ENCODE peak calls at places on chromosome 11, in six cellular contexts. One of them, this sample, is unnamed.

GRCh38 chr11:94511932-94512781 is at the start of gene C11orf97:
- DNase-seq in cardiac muscle cell: peak; percentile 70
- DNase-seq in left ventricle myocardium inferior: peak; percentile 46
- DNase-seq in iPS DF 6.9: no peak
- DNase-seq in tibial artery: peak; percentile 47
- DNase-seq in IMR-90: peak; percentile 30
- DNase-seq in this sample: peak; percentile 36

GRCh38 chr11:12269104-12269441 is 108.3 kb upstream of the PARVA start:
- DNase-seq in cardiac muscle cell: no peak
- DNase-seq in left ventricle myocardium inferior: no peak
- DNase-seq in iPS DF 6.9: no peak
- DNase-seq in tibial artery: no peak
- DNase-seq in IMR-90: peak; percentile 68
- DNase-seq in this sample: no peak

GRCh38 chr11:117807482-117808272 is 10.7 kb upstream of the DSCAML1 start:
- DNase-seq in cardiac muscle cell: peak; percentile 82
- DNase-seq in left ventricle myocardium inferior: peak; percentile 82
- DNase-seq in iPS DF 6.9: no peak
- DNase-seq in tibial artery: peak; percentile 89
- DNase-seq in IMR-90: peak; percentile 51
- DNase-seq in this sample: peak; percentile 65

GRCh38 chr11:72174299-72175070 is 17.5 kb upstream of the FOLR1 start:
- DNase-seq in cardiac muscle cell: no peak
- DNase-seq in left ventricle myocardium inferior: no peak
- DNase-seq in iPS DF 6.9: no peak
- DNase-seq in tibial artery: no peak
- DNase-seq in IMR-90: no peak
- DNase-seq in this sample: no peak

GRCh38 chr11:9250139-9250582 is 15.0 kb downstream of the DENND5A start:
- DNase-seq in cardiac muscle cell: no peak
- DNase-seq in left ventricle myocardium inferior: no peak
- DNase-seq in iPS DF 6.9: no peak
- DNase-seq in tibial artery: no peak
- DNase-seq in IMR-90: no peak
- DNase-seq in this sample: peak; percentile 40

GRCh38 chr11:35621620-35622019 is 3.4 kb downstream of the FJX1 start:
- DNase-seq in cardiac muscle cell: no peak
- DNase-seq in left ventricle myocardium inferior: no peak
- DNase-seq in iPS DF 6.9: no peak
- DNase-seq in tibial artery: no peak
- DNase-seq in IMR-90: no peak
- DNase-seq in this sample: no peak

GRCh38 chr11:119056397-119056999 is 507 bp downstream of the HYOU1 start:
- DNase-seq in cardiac muscle cell: peak; percentile 38
- DNase-seq in left ventricle myocardium inferior: no peak
- DNase-seq in iPS DF 6.9: no peak
- DNase-seq in tibial artery: no peak
- DNase-seq in IMR-90: peak; percentile 3
- DNase-seq in this sample: peak; percentile 37

GRCh38 chr11:69325446-69325845 is 31.5 kb downstream of the MYEOV start:
- DNase-seq in cardiac muscle cell: no peak
- DNase-seq in left ventricle myocardium inferior: no peak
- DNase-seq in iPS DF 6.9: no peak
- DNase-seq in tibial artery: no peak
- DNase-seq in IMR-90: no peak
- DNase-seq in this sample: no peak

GRCh38 chr11:35139883-35140282 is 912 bp downstream of the CD44 start:
- DNase-seq in cardiac muscle cell: no peak
- DNase-seq in left ventricle myocardium inferior: no peak
- DNase-seq in iPS DF 6.9: no peak
- DNase-seq in tibial artery: no peak
- DNase-seq in IMR-90: no peak
- DNase-seq in this sample: no peak

GRCh38 chr11:100546714-100547113 is 140.4 kb upstream of the ARHGAP42 start:
- DNase-seq in cardiac muscle cell: peak; percentile 42
- DNase-seq in left ventricle myocardium inferior: no peak
- DNase-seq in iPS DF 6.9: no peak
- DNase-seq in tibial artery: no peak
- DNase-seq in IMR-90: peak; percentile 28
- DNase-seq in this sample: no peak

GRCh38 chr11:2297623-2298030 is 4.1 kb downstream of the C11orf21 start:
- DNase-seq in cardiac muscle cell: no peak
- DNase-seq in left ventricle myocardium inferior: no peak
- DNase-seq in iPS DF 6.9: no peak
- DNase-seq in tibial artery: no peak
- DNase-seq in IMR-90: no peak
- DNase-seq in this sample: no peak

GRCh38 chr11:12469451-12469850 is 92.1 kb downstream of the PARVA start:
- DNase-seq in cardiac muscle cell: no peak
- DNase-seq in left ventricle myocardium inferior: no peak
- DNase-seq in iPS DF 6.9: no peak
- DNase-seq in tibial artery: no peak
- DNase-seq in IMR-90: peak; percentile 26
- DNase-seq in this sample: no peak

GRCh38 chr11:71418643-71419042 is 29.6 kb downstream of the DHCR7 start:
- DNase-seq in cardiac muscle cell: no peak
- DNase-seq in left ventricle myocardium inferior: no peak
- DNase-seq in iPS DF 6.9: no peak
- DNase-seq in tibial artery: no peak
- DNase-seq in IMR-90: no peak
- DNase-seq in this sample: no peak

GRCh38 chr11:108037636-108038035 is 28.9 kb downstream of the CUL5 start:
- DNase-seq in cardiac muscle cell: no peak
- DNase-seq in left ventricle myocardium inferior: no peak
- DNase-seq in iPS DF 6.9: no peak
- DNase-seq in tibial artery: no peak
- DNase-seq in IMR-90: peak; percentile 55
- DNase-seq in this sample: no peak

GRCh38 chr11:46326813-46327416 is 20.3 kb upstream of the DGKZ start:
- DNase-seq in cardiac muscle cell: no peak
- DNase-seq in left ventricle myocardium inferior: no peak
- DNase-seq in iPS DF 6.9: no peak
- DNase-seq in tibial artery: no peak
- DNase-seq in IMR-90: no peak
- DNase-seq in this sample: no peak

GRCh38 chr11:1494650-1495049 is 8.1 kb upstream of the MOB2 start:
- DNase-seq in cardiac muscle cell: no peak
- DNase-seq in left ventricle myocardium inferior: no peak
- DNase-seq in iPS DF 6.9: no peak
- DNase-seq in tibial artery: peak; percentile 0
- DNase-seq in IMR-90: no peak
- DNase-seq in this sample: no peak

GRCh38 chr11:130699561-130699960 is 216.7 kb downstream of the SNX19 start:
- DNase-seq in cardiac muscle cell: no peak
- DNase-seq in left ventricle myocardium inferior: no peak
- DNase-seq in iPS DF 6.9: no peak
- DNase-seq in tibial artery: no peak
- DNase-seq in IMR-90: no peak
- DNase-seq in this sample: no peak

GRCh38 chr11:87304350-87304749 is 266.6 kb downstream of the TMEM135 start:
- DNase-seq in cardiac muscle cell: peak; percentile 89
- DNase-seq in left ventricle myocardium inferior: no peak
- DNase-seq in iPS DF 6.9: no peak
- DNase-seq in tibial artery: no peak
- DNase-seq in IMR-90: no peak
- DNase-seq in this sample: no peak

GRCh38 chr11:116176484-116177005 is 596.2 kb downstream of the BUD13 start:
- DNase-seq in cardiac muscle cell: no peak
- DNase-seq in left ventricle myocardium inferior: no peak
- DNase-seq in iPS DF 6.9: no peak
- DNase-seq in tibial artery: no peak
- DNase-seq in IMR-90: no peak
- DNase-seq in this sample: no peak

GRCh38 chr11:95230054-95231034 is 658 bp downstream of the SESN3 start:
- DNase-seq in cardiac muscle cell: peak; percentile 53
- DNase-seq in left ventricle myocardium inferior: no peak
- DNase-seq in iPS DF 6.9: no peak
- DNase-seq in tibial artery: peak; percentile 20
- DNase-seq in IMR-90: no peak
- DNase-seq in this sample: peak; percentile 25

GRCh38 chr11:73382747-73383146 is 6.5 kb downstream of the RELT start:
- DNase-seq in cardiac muscle cell: no peak
- DNase-seq in left ventricle myocardium inferior: no peak
- DNase-seq in iPS DF 6.9: no peak
- DNase-seq in tibial artery: no peak
- DNase-seq in IMR-90: no peak
- DNase-seq in this sample: no peak

GRCh38 chr11:73381589-73381988 is 5.4 kb downstream of the RELT start:
- DNase-seq in cardiac muscle cell: no peak
- DNase-seq in left ventricle myocardium inferior: no peak
- DNase-seq in iPS DF 6.9: no peak
- DNase-seq in tibial artery: no peak
- DNase-seq in IMR-90: no peak
- DNase-seq in this sample: no peak

GRCh38 chr11:73383249-73384126 is 7.3 kb downstream of the RELT start:
- DNase-seq in cardiac muscle cell: no peak
- DNase-seq in left ventricle myocardium inferior: no peak
- DNase-seq in iPS DF 6.9: no peak
- DNase-seq in tibial artery: no peak
- DNase-seq in IMR-90: no peak
- DNase-seq in this sample: no peak

GRCh38 chr11:73380897-73381410 is 4.8 kb downstream of the RELT start:
- DNase-seq in cardiac muscle cell: peak; percentile 61
- DNase-seq in left ventricle myocardium inferior: no peak
- DNase-seq in iPS DF 6.9: no peak
- DNase-seq in tibial artery: no peak
- DNase-seq in IMR-90: no peak
- DNase-seq in this sample: no peak

GRCh38 chr11:73382183-73382582 is 6.0 kb downstream of the RELT start:
- DNase-seq in cardiac muscle cell: peak; percentile 35
- DNase-seq in left ventricle myocardium inferior: no peak
- DNase-seq in iPS DF 6.9: no peak
- DNase-seq in tibial artery: no peak
- DNase-seq in IMR-90: no peak
- DNase-seq in this sample: no peak
- H3K4me3 ChIP-seq in cardiac muscle cell: no peak overlapping the region
- H3K4me3 ChIP-seq in left ventricle myocardium inferior: no peak overlapping the region
- H3K4me3 ChIP-seq in iPS DF 6.9: no peak overlapping the region
- H3K4me3 ChIP-seq in tibial artery: no peak overlapping the region
- H3K4me3 ChIP-seq in IMR-90: no peak overlapping the region
- H3K4me3 ChIP-seq in this sample: no peak overlapping the region

GRCh38 chr11:17414992-17415391 is 26.5 kb upstream of the KCNJ11 start:
- DNase-seq in cardiac muscle cell: no peak
- DNase-seq in left ventricle myocardium inferior: no peak
- DNase-seq in iPS DF 6.9: no peak
- DNase-seq in tibial artery: no peak
- DNase-seq in IMR-90: no peak
- DNase-seq in this sample: no peak
- H3K27ac ChIP-seq in cardiac muscle cell: no peak overlapping the region
- H3K27ac ChIP-seq in left ventricle myocardium inferior: peak overlapping the region; percentile 75
- H3K27ac ChIP-seq in iPS DF 6.9: no peak overlapping the region
- H3K27ac ChIP-seq in tibial artery: no peak overlapping the region
- H3K27ac ChIP-seq in IMR-90: no peak overlapping the region
- H3K27ac ChIP-seq in this sample: no peak overlapping the region

GRCh38 chr11:64924910-64925284 is 408 bp downstream of the PPP2R5B start:
- DNase-seq in cardiac muscle cell: no peak
- DNase-seq in left ventricle myocardium inferior: no peak
- DNase-seq in iPS DF 6.9: no peak
- DNase-seq in tibial artery: no peak
- DNase-seq in IMR-90: no peak
- DNase-seq in this sample: no peak

GRCh38 chr11:64921384-64921783 is 3.1 kb upstream of the PPP2R5B start:
- DNase-seq in cardiac muscle cell: no peak
- DNase-seq in left ventricle myocardium inferior: no peak
- DNase-seq in iPS DF 6.9: no peak
- DNase-seq in tibial artery: no peak
- DNase-seq in IMR-90: no peak
- DNase-seq in this sample: no peak

GRCh38 chr11:64923944-64924909 is at the start of gene PPP2R5B:
- DNase-seq in cardiac muscle cell: peak; percentile 92
- DNase-seq in left ventricle myocardium inferior: peak; percentile 95
- DNase-seq in iPS DF 6.9: peak; percentile 66
- DNase-seq in tibial artery: peak; percentile 96
- DNase-seq in IMR-90: peak; percentile 94
- DNase-seq in this sample: peak; percentile 90

GRCh38 chr11:64925536-64926449 is 1.3 kb downstream of the PPP2R5B start:
- DNase-seq in cardiac muscle cell: no peak
- DNase-seq in left ventricle myocardium inferior: no peak
- DNase-seq in iPS DF 6.9: no peak
- DNase-seq in tibial artery: no peak
- DNase-seq in IMR-90: no peak
- DNase-seq in this sample: no peak

DNA sequence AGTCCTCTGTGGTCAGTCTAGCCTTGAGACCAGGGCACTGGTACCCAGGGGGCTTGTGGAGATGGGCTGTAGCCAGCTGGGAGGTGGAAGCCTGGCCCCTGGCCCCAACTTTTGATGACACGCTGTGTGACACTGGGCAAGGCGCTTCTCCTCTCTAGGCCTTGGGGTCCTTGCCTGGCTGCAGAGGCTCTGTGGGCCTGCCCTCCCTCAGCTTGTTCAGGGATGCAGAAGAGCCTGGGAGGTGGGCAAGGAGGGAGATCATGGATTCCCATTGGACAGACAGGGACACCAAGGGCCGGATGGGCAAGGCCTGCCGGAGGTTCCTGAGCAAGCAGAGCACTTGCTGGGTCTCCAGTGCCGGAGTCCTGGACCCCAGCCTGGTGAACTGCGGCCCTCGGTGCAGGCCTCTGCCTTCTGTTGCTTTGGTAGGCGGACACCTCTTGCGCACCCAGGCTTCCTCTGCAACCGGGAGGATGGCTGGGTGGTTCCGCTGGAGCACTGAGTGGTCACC is 1.3 kb upstream of the PPP2R5B start:
- DNase-seq in cardiac muscle cell: no peak
- DNase-seq in left ventricle myocardium inferior: no peak
- DNase-seq in iPS DF 6.9: no peak
- DNase-seq in tibial artery: no peak
- DNase-seq in IMR-90: no peak
- DNase-seq in this sample: no peak
- H3K4me3 ChIP-seq in cardiac muscle cell: no peak overlapping the region
- H3K4me3 ChIP-seq in left ventricle myocardium inferior: peak overlapping the region; percentile 96
- H3K4me3 ChIP-seq in iPS DF 6.9: no peak overlapping the region
- H3K4me3 ChIP-seq in tibial artery: peak overlapping the region; percentile 97
- H3K4me3 ChIP-seq in IMR-90: no peak overlapping the region
- H3K4me3 ChIP-seq in this sample: no peak overlapping the region

DNA sequence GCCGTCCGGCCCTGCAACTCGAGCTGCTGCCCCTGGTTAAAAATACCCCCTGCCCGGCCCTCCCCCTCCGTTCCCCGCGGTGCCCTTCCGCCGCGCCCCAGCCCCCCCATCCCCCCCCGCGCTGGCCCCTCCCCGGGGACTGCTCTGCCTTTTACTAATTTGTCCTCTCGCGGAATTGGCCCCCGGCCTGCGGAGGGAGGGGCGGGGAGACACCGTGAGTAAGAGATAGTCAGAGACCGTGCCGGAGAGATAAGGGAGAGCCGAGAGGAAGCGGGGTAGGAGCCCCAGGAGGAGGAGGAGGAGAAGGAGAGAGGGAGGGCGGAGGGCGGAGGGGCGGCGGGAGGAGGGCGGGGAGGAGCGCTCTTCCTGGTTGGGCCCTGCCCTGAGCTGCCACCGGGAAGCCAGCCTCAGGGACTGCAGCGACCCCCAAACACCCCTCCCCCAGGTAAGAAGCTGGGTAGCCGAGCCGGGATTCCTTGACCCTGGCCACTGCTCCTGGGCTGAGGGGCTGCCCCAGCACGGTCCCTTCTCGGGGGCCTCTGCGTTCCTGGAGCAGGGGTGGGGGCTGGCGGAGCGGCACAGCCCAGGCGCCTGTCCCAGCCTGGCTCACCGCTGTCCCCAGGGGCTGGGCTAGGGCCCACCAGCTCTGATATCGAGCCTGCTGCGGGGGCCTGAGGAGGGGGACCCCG is at the start of gene CAPN1:
- DNase-seq in cardiac muscle cell: peak; percentile 82
- DNase-seq in left ventricle myocardium inferior: peak; percentile 84
- DNase-seq in iPS DF 6.9: peak; percentile 60
- DNase-seq in tibial artery: peak; percentile 83
- DNase-seq in IMR-90: peak; percentile 89
- DNase-seq in this sample: peak; percentile 49
- H3K27ac ChIP-seq in cardiac muscle cell: peak within 1 kb of the TSS; percentile 87
- H3K27ac ChIP-seq in left ventricle myocardium inferior: peak within 1 kb of the TSS; percentile 93
- H3K27ac ChIP-seq in iPS DF 6.9: no peak within 1 kb of the TSS
- H3K27ac ChIP-seq in tibial artery: peak within 1 kb of the TSS; percentile 88
- H3K27ac ChIP-seq in IMR-90: peak within 1 kb of the TSS; percentile 93
- H3K27ac ChIP-seq in this sample: peak within 1 kb of the TSS; percentile 93